ENCODE peak calls at places on chromosomes 12 and 14, in eight cellular contexts. One of them, this sample, is unnamed.
A peak's percentile ranks its signal among the peaks of the same experiment; 100 is the strongest.

GRCh38 chr12:113208041-113208934 is 13.0 kb upstream of the TPCN1 start:
- DNase-seq in upper lobe of left lung: peak; percentile 75
- DNase-seq in HCT116: no peak
- DNase-seq in HL-60: peak; percentile 91
- DNase-seq in GM23338: peak; percentile 30
- DNase-seq in spleen: peak; percentile 90
- DNase-seq in prostate gland: no peak
- DNase-seq in stomach: peak; percentile 35
- DNase-seq in this sample: peak; percentile 73

GRCh38 chr12:68334136-68334535 is 2.0 kb upstream of the MDM1 start:
- DNase-seq in prostate gland: no peak
- DNase-seq in stomach: no peak
- DNase-seq in upper lobe of left lung: peak; percentile 28
- DNase-seq in HL-60: no peak
- DNase-seq in HCT116: no peak
- DNase-seq in GM23338: peak; percentile 41
- DNase-seq in spleen: no peak
- DNase-seq in this sample: no peak

GRCh38 chr12:16586350-16587109 is 19.4 kb downstream of the LMO3 start:
- DNase-seq in upper lobe of left lung: no peak
- DNase-seq in stomach: no peak
- DNase-seq in HL-60: no peak
- DNase-seq in spleen: no peak
- DNase-seq in GM23338: no peak
- DNase-seq in HCT116: no peak
- DNase-seq in prostate gland: no peak
- DNase-seq in this sample: peak; percentile 88

GRCh38 chr14:104286086-104286485 is 147.7 kb downstream of the KIF26A start:
- DNase-seq in prostate gland: no peak
- DNase-seq in upper lobe of left lung: no peak
- DNase-seq in stomach: no peak
- DNase-seq in HL-60: no peak
- DNase-seq in GM23338: no peak
- DNase-seq in spleen: peak; percentile 41
- DNase-seq in HCT116: no peak
- DNase-seq in this sample: no peak

GRCh38 chr14:93019367-93019843 is 96.3 kb downstream of the ITPK1 start:
- DNase-seq in GM23338: no peak
- DNase-seq in HCT116: no peak
- DNase-seq in upper lobe of left lung: no peak
- DNase-seq in stomach: peak; percentile 69
- DNase-seq in HL-60: no peak
- DNase-seq in prostate gland: peak; percentile 79
- DNase-seq in spleen: no peak
- DNase-seq in this sample: peak; percentile 88

GRCh38 chr12:27541031-27541719 is 17.2 kb downstream of the PPFIBP1 start:
- DNase-seq in stomach: no peak
- DNase-seq in spleen: no peak
- DNase-seq in HL-60: no peak
- DNase-seq in HCT116: no peak
- DNase-seq in GM23338: peak; percentile 70
- DNase-seq in prostate gland: no peak
- DNase-seq in upper lobe of left lung: no peak
- DNase-seq in this sample: no peak

GRCh38 chr12:26768611-26769603 is 64.1 kb downstream of the ITPR2 start:
- DNase-seq in stomach: no peak
- DNase-seq in upper lobe of left lung: no peak
- DNase-seq in HL-60: no peak
- DNase-seq in prostate gland: peak; percentile 7
- DNase-seq in spleen: no peak
- DNase-seq in HCT116: no peak
- DNase-seq in GM23338: no peak
- DNase-seq in this sample: no peak

GRCh38 chr12:27052176-27052575 is 29.8 kb downstream of the MED21 start:
- DNase-seq in prostate gland: no peak
- DNase-seq in upper lobe of left lung: no peak
- DNase-seq in spleen: no peak
- DNase-seq in HL-60: no peak
- DNase-seq in GM23338: no peak
- DNase-seq in HCT116: no peak
- DNase-seq in stomach: no peak
- DNase-seq in this sample: no peak

GRCh38 chr12:49803693-49804450 is 24.3 kb downstream of the NCKAP5L start:
- DNase-seq in prostate gland: no peak
- DNase-seq in HL-60: no peak
- DNase-seq in HCT116: no peak
- DNase-seq in GM23338: no peak
- DNase-seq in spleen: no peak
- DNase-seq in stomach: no peak
- DNase-seq in upper lobe of left lung: no peak
- DNase-seq in this sample: peak; percentile 41

GRCh38 chr12:12622418-12622817 is 10.7 kb downstream of the CREBL2 start:
- DNase-seq in spleen: no peak
- DNase-seq in stomach: no peak
- DNase-seq in prostate gland: no peak
- DNase-seq in GM23338: no peak
- DNase-seq in HCT116: no peak
- DNase-seq in HL-60: no peak
- DNase-seq in upper lobe of left lung: no peak
- DNase-seq in this sample: no peak

GRCh38 chr12:43550831-43551270 is 1.2 kb downstream of the ADAMTS20 start:
- DNase-seq in HCT116: no peak
- DNase-seq in GM23338: peak; percentile 56
- DNase-seq in HL-60: no peak
- DNase-seq in spleen: no peak
- DNase-seq in stomach: no peak
- DNase-seq in upper lobe of left lung: no peak
- DNase-seq in prostate gland: no peak
- DNase-seq in this sample: no peak

GRCh38 chr12:29581641-29582040 is 84.2 kb upstream of the OVCH1 start:
- DNase-seq in stomach: no peak
- DNase-seq in upper lobe of left lung: no peak
- DNase-seq in HCT116: no peak
- DNase-seq in prostate gland: no peak
- DNase-seq in spleen: no peak
- DNase-seq in GM23338: no peak
- DNase-seq in HL-60: no peak
- DNase-seq in this sample: no peak

GRCh38 chr14:98751110-98751509 is 520.9 kb downstream of the BCL11B start:
- DNase-seq in prostate gland: no peak
- DNase-seq in stomach: no peak
- DNase-seq in upper lobe of left lung: no peak
- DNase-seq in HL-60: no peak
- DNase-seq in GM23338: no peak
- DNase-seq in spleen: no peak
- DNase-seq in HCT116: no peak
- DNase-seq in this sample: no peak

GRCh38 chr14:106459971-106460730 is 933.8 kb downstream of the TMEM121 start:
- DNase-seq in prostate gland: no peak
- DNase-seq in spleen: no peak
- DNase-seq in upper lobe of left lung: no peak
- DNase-seq in HCT116: no peak
- DNase-seq in stomach: no peak
- DNase-seq in GM23338: peak; percentile 4
- DNase-seq in HL-60: no peak
- DNase-seq in this sample: no peak

GRCh38 chr12:88570103-88570502 is 10.2 kb downstream of the KITLG start:
- DNase-seq in prostate gland: no peak
- DNase-seq in upper lobe of left lung: no peak
- DNase-seq in HL-60: no peak
- DNase-seq in spleen: no peak
- DNase-seq in GM23338: no peak
- DNase-seq in HCT116: no peak
- DNase-seq in stomach: no peak
- DNase-seq in this sample: no peak

GRCh38 chr14:99267871-99268775 is 3.9 kb downstream of the BCL11B start:
- DNase-seq in GM23338: no peak
- DNase-seq in HCT116: no peak
- DNase-seq in HL-60: no peak
- DNase-seq in spleen: no peak
- DNase-seq in upper lobe of left lung: no peak
- DNase-seq in stomach: no peak
- DNase-seq in prostate gland: no peak
- DNase-seq in this sample: no peak

GRCh38 chr14:21042918-21043317 is 756 bp downstream of the RNASE7 start:
- DNase-seq in HCT116: no peak
- DNase-seq in prostate gland: no peak
- DNase-seq in stomach: no peak
- DNase-seq in GM23338: no peak
- DNase-seq in HL-60: no peak
- DNase-seq in spleen: no peak
- DNase-seq in upper lobe of left lung: no peak
- DNase-seq in this sample: no peak

DNA sequence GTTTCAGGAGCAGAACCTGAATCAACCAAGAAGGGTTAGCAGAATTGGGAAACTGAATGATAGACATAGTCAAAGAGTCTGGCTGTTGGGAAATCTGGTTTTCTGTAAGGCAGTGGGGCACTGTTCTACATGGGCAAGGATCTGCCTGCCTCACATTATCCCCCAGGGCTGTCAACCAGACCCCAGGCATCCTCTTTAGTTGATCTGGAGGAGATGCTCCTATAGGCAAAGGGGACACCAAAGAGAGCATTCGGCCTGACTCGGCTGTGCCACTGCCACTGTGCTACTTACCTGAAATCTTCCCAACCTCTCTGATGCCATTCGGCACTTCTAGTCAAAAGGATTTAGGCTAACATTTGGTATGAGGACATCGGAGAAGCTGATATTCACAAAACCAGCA is 4.1 kb downstream of the ISCU start:
- DNase-seq in HL-60: no peak
- DNase-seq in spleen: no peak
- DNase-seq in upper lobe of left lung: no peak
- DNase-seq in GM23338: no peak
- DNase-seq in stomach: no peak
- DNase-seq in prostate gland: no peak
- DNase-seq in HCT116: no peak
- DNase-seq in this sample: no peak
- H3K27ac ChIP-seq in HL-60: peak overlapping the region; percentile 45
- H3K27ac ChIP-seq in spleen: peak overlapping the region; percentile 98
- H3K27ac ChIP-seq in upper lobe of left lung: peak overlapping the region; percentile 45
- H3K27ac ChIP-seq in GM23338: no peak overlapping the region
- H3K27ac ChIP-seq in stomach: peak overlapping the region; percentile 83
- H3K27ac ChIP-seq in prostate gland: no peak overlapping the region
- H3K27ac ChIP-seq in HCT116: peak overlapping the region; percentile 58
- H3K27ac ChIP-seq in this sample: peak overlapping the region; percentile 98

GRCh38 chr12:109873653-109874052 is 6.7 kb downstream of the GLTP start:
- DNase-seq in HL-60: no peak
- DNase-seq in prostate gland: peak; percentile 85
- DNase-seq in upper lobe of left lung: peak; percentile 39
- DNase-seq in stomach: no peak
- DNase-seq in GM23338: no peak
- DNase-seq in HCT116: no peak
- DNase-seq in spleen: no peak
- DNase-seq in this sample: no peak

GRCh38 chr12:109876406-109876805 is 3.9 kb downstream of the GLTP start:
- DNase-seq in prostate gland: no peak
- DNase-seq in HCT116: no peak
- DNase-seq in upper lobe of left lung: no peak
- DNase-seq in stomach: no peak
- DNase-seq in HL-60: no peak
- DNase-seq in GM23338: no peak
- DNase-seq in spleen: no peak
- DNase-seq in this sample: no peak

GRCh38 chr12:109878247-109878625 is 2.1 kb downstream of the GLTP start:
- DNase-seq in HL-60: no peak
- DNase-seq in stomach: no peak
- DNase-seq in prostate gland: no peak
- DNase-seq in HCT116: no peak
- DNase-seq in GM23338: no peak
- DNase-seq in upper lobe of left lung: no peak
- DNase-seq in spleen: no peak
- DNase-seq in this sample: no peak

GRCh38 chr12:109877504-109878246 is 2.7 kb downstream of the GLTP start:
- DNase-seq in GM23338: no peak
- DNase-seq in HL-60: no peak
- DNase-seq in HCT116: no peak
- DNase-seq in spleen: no peak
- DNase-seq in stomach: no peak
- DNase-seq in upper lobe of left lung: no peak
- DNase-seq in prostate gland: no peak
- DNase-seq in this sample: no peak

DNA sequence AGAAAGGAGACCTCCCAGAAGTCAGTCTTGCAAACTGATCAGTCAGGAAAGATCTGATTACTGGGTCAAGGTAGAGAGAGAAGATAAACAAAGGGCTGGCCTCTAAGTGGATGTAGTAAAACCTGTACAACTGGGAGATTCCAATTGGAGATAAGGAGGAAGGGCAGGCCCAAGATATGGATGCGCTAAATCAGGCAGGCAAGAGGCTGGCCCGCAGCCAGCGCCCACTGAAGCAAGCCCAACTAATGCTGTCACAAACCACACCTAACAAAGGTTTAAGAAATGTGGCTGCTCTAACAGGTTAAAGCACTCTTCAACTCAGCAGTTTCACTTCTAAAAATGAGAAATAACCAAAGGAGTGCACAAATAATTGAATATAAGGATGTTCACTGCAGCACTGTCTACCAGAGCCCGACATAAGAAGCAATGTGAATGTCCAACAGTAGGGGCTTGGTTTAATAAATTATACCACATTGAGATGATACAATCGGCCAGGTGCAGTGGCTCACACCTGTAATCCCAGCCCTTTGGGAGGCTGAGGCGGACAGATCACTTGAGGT is 4.7 kb downstream of the GLTP start:
- DNase-seq in HCT116: no peak
- DNase-seq in prostate gland: peak; percentile 58
- DNase-seq in stomach: no peak
- DNase-seq in GM23338: no peak
- DNase-seq in spleen: no peak
- DNase-seq in upper lobe of left lung: peak; percentile 43
- DNase-seq in HL-60: no peak
- DNase-seq in this sample: no peak
- TF ChIP-seq POLR2AphosphoS5 in HCT116: no peak
- TF ChIP-seq POLR2AphosphoS5 in prostate gland: peak; percentile 81
- TF ChIP-seq POLR2AphosphoS5 in stomach: no peak
- TF ChIP-seq POLR2AphosphoS5 in GM23338: no peak
- TF ChIP-seq POLR2AphosphoS5 in spleen: no peak
- TF ChIP-seq POLR2AphosphoS5 in upper lobe of left lung: no peak
- TF ChIP-seq POLR2AphosphoS5 in HL-60: no peak
- TF ChIP-seq POLR2AphosphoS5 in this sample: no peak

DNA sequence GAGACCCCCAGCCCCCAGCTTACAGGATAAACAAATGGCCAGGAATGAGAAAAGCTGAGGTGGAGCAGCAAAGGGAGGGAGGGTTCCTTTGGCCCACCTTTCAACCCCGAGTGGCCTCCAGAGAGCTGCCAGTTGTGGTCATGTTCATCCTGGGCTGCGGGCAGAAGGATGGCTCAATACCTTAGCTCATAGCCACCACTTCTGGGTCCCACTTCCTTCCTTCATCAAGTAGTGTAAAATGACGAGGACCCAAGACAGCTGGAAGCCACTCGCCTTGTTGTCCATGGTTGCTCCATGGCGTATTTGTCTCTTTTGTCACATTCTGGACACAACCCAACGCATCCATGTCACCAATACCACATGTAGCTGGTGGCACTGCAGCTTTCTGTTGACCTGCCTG is 24.2 kb downstream of the CRACR2A start:
- DNase-seq in spleen: peak; percentile 81
- DNase-seq in prostate gland: no peak
- DNase-seq in stomach: peak; percentile 33
- DNase-seq in GM23338: no peak
- DNase-seq in HL-60: peak; percentile 94
- DNase-seq in HCT116: no peak
- DNase-seq in upper lobe of left lung: peak; percentile 63
- DNase-seq in this sample: no peak
- H3K4me3 ChIP-seq in spleen: no peak overlapping the region
- H3K4me3 ChIP-seq in prostate gland: no peak overlapping the region
- H3K4me3 ChIP-seq in stomach: no peak overlapping the region
- H3K4me3 ChIP-seq in GM23338: no peak overlapping the region
- H3K4me3 ChIP-seq in HL-60: no peak overlapping the region
- H3K4me3 ChIP-seq in HCT116: no peak overlapping the region
- H3K4me3 ChIP-seq in upper lobe of left lung: no peak overlapping the region
- H3K4me3 ChIP-seq in this sample: no peak overlapping the region

GRCh38 chr12:120132437-120132836 is 15.9 kb upstream of the RAB35 start:
- DNase-seq in spleen: no peak
- DNase-seq in prostate gland: no peak
- DNase-seq in GM23338: no peak
- DNase-seq in upper lobe of left lung: no peak
- DNase-seq in stomach: peak; percentile 64
- DNase-seq in HCT116: no peak
- DNase-seq in HL-60: no peak
- DNase-seq in this sample: no peak
- H3K27ac ChIP-seq in spleen: peak overlapping the region; percentile 38
- H3K27ac ChIP-seq in prostate gland: no peak overlapping the region
- H3K27ac ChIP-seq in GM23338: no peak overlapping the region
- H3K27ac ChIP-seq in upper lobe of left lung: no peak overlapping the region
- H3K27ac ChIP-seq in stomach: peak overlapping the region; percentile 82
- H3K27ac ChIP-seq in HCT116: no peak overlapping the region
- H3K27ac ChIP-seq in HL-60: no peak overlapping the region
- H3K27ac ChIP-seq in this sample: no peak overlapping the region

This sample was measured in sigmoid colon.